ENCODE peak calls at places on chromosomes 12 and 14, in four cellular contexts. H is H1, G is neuronal stem cell, O is mesenchymal stem cell. J is an unnamed sample.
A peak's percentile ranks its signal among the peaks of the same experiment; 100 is the strongest.

GRCh38 chr14:95113476-95113875 is 43.9 kb downstream of the DICER1 start:
- DNase-seq in H (no peak), G (no peak), O (no peak), J (no peak)

GRCh38 chr12:26156201-26156871 is 31.5 kb upstream of the BHLHE41 start:
- DNase-seq in H (no peak), G (no peak), O (no peak), J (peak; percentile 93)

GRCh38 chr12:22246438-22246837 is 88.1 kb downstream of the ST8SIA1 start:
- DNase-seq in H (no peak), G (no peak), O (no peak), J (no peak)

GRCh38 chr12:11869901-11870300 is 200.8 kb upstream of the BCL2L14 start:
- DNase-seq in H (no peak), G (peak; percentile 44), O (no peak), J (no peak)

GRCh38 chr12:24780969-24781368 is 167.9 kb downstream of the BCAT1 start:
- DNase-seq in H (no peak), G (no peak), O (no peak), J (peak; percentile 3)

GRCh38 chr12:45914090-45914489 is 76.3 kb downstream of the SCAF11 start:
- DNase-seq in H (no peak), G (no peak), O (peak; percentile 80), J (no peak)

GRCh38 chr12:83378186-83378727 is 691.6 kb downstream of the TMTC2 start:
- DNase-seq in H (no peak), G (no peak), O (no peak), J (no peak)

GRCh38 chr12:3135522-3136461 is 58.6 kb downstream of the TSPAN9 start:
- DNase-seq in H (peak; percentile 63), G (peak; percentile 84), O (peak; percentile 80), J (peak; percentile 77)

GRCh38 chr14:68619805-68620574 is 172.9 kb downstream of the ZFP36L1 start:
- DNase-seq in H (no peak), G (no peak), O (peak; percentile 86), J (peak; percentile 92)

GRCh38 chr14:69708586-69709169 is 58.3 kb upstream of the SRSF5 start:
- DNase-seq in H (no peak), G (peak; percentile 51), O (no peak), J (no peak)

GRCh38 chr12:106068296-106068695 is 70.5 kb downstream of the NUAK1 start:
- DNase-seq in H (no peak), G (no peak), O (no peak), J (no peak)

GRCh38 chr14:100289916-100290606 is 16.2 kb downstream of the SLC25A29 start:
- DNase-seq in H (peak; percentile 52), G (no peak), O (no peak), J (no peak)

GRCh38 chr14:55099741-55100140 is 29.3 kb upstream of the LGALS3 start:
- DNase-seq in H (no peak), G (no peak), O (peak; percentile 47), J (peak; percentile 12)

GRCh38 chr14:85057266-85057665 is 472.7 kb upstream of the FLRT2 start:
- DNase-seq in H (no peak), G (no peak), O (no peak), J (no peak)

GRCh38 chr12:795305-795704 is 42.9 kb downstream of the WNK1 start:
- DNase-seq in H (no peak), G (no peak), O (no peak), J (no peak)

GRCh38 chr12:51067771-51068170 is 15.6 kb downstream of the CSRNP2 start:
- DNase-seq in H (no peak), G (no peak), O (no peak), J (peak; percentile 84)

GRCh38 chr14:102949062-102949800 is 26.8 kb downstream of the AMN start:
- DNase-seq in H (no peak), G (no peak), O (peak; percentile 62), J (peak; percentile 23)

GRCh38 chr12:14868916-14869315 is 16.7 kb downstream of the MGP start:
- DNase-seq in H (no peak), G (no peak), O (no peak), J (no peak)

GRCh38 chr12:28446031-28446430 is 255.8 kb downstream of the CCDC91 start:
- DNase-seq in H (no peak), G (no peak), O (no peak), J (no peak)

GRCh38 chr14:105439710-105440553 is 20.3 kb downstream of the MTA1 start:
- DNase-seq in H (no peak), G (no peak), O (no peak), J (no peak)

GRCh38 chr12:3263939-3264699 is 186.9 kb downstream of the TSPAN9 start:
- DNase-seq in H (no peak), G (no peak), O (no peak), J (no peak)

GRCh38 chr14:65840118-65840751 is 427.7 kb downstream of the FUT8 start:
- DNase-seq in H (no peak), G (no peak), O (no peak), J (no peak)

GRCh38 chr12:21418403-21418802 is 19.1 kb upstream of the PYROXD1 start:
- DNase-seq in H (no peak), G (no peak), O (no peak), J (no peak)

GRCh38 chr12:31238764-31239387 is 87.1 kb downstream of the SINHCAF start:
- DNase-seq in H (peak; percentile 78), G (peak; percentile 32), O (peak; percentile 69), J (peak; percentile 66)
- H3K4me3 ChIP-seq in H (no peak overlapping the region), G (no peak overlapping the region), O (peak overlapping the region; percentile 66), J (no peak overlapping the region)

DNA sequence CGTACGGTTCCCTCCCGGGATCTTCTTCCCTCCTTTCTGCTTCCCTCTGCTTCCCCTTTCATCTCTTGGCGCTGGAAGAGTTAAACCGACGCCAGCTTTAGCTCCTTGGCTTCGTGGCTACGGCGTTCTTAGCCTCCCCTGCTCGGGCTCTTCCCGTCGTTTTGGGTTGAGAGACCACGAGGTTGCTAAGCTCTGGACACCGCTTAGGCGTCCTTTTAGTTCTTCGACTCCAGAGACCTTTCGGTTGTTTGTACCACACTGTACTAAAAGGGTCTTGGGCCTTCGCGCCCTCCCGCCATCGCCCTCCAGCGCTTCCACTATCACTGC is 545 bp downstream of the CPSF2 start:
- DNase-seq in H (no peak), G (peak; percentile 37), O (peak; percentile 62), J (peak; percentile 47)
- H2BK12ac ChIP-seq in H (peak overlapping the region; percentile 63), G (no peak overlapping the region), O (peak overlapping the region; percentile 94), J (no peak overlapping the region)

GRCh38 chr12:109877504-109878246 is 2.7 kb downstream of the GLTP start:
- DNase-seq in H (no peak), G (no peak), O (no peak), J (no peak)
- H3K4me3 ChIP-seq in H (no peak overlapping the region), G (no peak overlapping the region), O (peak overlapping the region; percentile 97), J (no peak overlapping the region)

DNA sequence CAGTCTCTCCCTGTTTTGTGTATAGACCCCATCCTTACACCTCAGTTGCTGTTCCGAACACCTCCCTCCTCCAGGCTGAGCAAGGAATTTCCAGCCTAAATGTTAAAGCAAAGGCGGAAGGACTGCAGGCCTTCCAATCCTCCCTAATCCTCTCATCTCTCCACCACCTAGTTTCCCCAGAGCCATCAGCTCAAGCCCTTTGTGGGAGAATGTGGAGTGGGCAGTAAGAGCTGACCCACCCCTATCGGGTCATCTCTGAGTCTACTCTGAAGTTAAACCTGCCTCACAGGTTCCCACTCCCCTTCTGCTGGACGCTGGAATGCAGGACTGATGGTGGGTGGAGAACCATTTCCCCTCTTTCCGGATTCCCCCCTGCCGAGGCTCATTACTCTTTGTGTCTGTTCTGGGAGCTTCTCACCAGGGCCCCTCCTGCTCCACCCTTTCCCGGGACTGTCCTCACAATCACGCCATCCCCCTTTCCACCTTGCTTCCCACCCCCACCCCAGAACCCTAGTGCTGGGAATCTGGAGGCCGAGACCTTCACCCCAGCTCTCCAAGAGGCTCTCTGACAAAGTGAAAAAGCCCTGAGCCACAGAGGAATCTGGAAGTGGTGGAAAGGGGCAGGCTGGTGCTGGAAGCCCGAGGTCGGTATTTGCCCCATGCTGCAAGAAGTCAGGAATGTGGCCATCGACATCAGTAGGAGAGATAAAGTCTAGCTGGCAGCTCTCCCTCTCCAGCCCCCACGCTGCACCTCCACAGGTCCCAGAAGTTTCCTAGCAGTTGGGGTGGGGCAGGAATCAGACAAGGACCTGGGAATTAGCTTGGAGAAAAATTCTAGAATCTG is 3.3 kb upstream of the KRT18 start:
- DNase-seq in H (peak; percentile 74), G (no peak), O (peak; percentile 77), J (peak; percentile 97)
- H2BK12ac ChIP-seq in H (peak overlapping the region; percentile 99), G (no peak overlapping the region), O (peak overlapping the region; percentile 69), J (peak overlapping the region; percentile 94)

DNA sequence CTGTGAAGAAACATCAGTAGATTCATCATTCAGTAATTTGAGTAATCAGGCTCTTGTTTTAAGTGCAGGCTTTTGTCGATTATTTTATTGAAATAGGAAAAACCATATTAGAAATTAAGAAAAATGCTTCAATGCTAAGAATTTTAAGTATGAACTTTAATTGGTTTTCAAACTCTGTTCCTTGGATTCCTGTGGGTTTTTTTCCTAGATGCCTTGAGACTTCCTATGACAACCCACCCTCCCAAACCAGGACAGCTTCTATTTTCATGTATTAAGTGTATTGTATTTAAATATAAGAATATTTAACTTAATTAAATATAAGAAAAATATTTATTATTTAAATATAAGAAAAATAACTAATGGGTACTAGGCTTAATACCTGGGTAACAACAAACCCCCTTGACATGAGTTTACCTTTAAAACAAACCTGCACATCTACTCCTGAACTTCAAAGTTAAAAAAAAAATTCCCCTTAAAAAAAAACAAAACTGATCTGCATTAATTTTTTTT is 3.0 kb downstream of the ARHGAP5 start:
- DNase-seq in H (no peak), G (no peak), O (no peak), J (no peak)
- H3K4me3 ChIP-seq in H (no peak overlapping the region), G (no peak overlapping the region), O (no peak overlapping the region), J (no peak overlapping the region)

DNA sequence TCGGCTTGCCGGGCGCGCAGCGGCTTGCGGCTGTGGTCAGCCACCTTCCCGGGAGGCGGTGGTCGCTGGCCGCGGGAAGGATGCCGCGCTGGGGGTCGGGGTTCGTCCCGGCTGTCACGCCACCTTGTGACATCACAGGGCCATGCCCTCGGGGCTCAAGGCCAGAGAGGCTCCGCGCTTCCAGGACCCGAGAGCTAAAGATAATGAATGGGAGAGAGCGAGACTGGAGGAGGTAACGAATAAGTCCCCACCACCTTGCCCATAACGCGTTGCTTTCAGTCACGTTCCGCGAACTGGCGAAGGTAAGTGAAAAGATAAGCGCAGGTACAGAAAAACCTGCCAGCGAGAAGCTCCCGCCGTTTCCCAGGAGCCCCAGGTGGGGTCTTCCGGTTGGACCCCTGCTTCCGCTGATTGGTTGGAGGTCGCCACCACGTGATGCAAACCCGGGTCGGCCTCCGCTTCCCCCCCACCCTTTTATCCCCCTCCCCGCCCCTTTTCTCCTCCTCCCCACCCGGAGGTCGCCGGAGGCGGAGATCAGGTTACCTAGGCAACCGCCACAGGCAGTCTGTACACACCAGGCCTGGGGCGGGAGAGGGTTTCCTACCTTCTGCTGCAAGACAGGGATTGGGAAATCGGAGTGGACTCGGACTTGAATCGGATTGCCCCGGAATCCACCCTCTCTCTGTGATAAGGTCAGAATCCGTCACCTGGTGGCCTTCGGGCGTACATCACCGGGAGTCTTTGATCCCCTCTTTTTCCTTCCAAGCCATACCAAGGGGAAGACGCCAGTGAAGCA is at the start of gene LRRC9:
- DNase-seq in H (peak; percentile 89), G (peak; percentile 87), O (peak; percentile 55), J (peak; percentile 96)
- H2BK12ac ChIP-seq in H (peak within 1 kb of the TSS; percentile 97), G (no peak within 1 kb of the TSS), O (no peak within 1 kb of the TSS), J (no peak within 1 kb of the TSS)

J was measured in trophoblast cell.